ENCODE peak calls at places on chromosomes 11 and 22, in six cellular contexts. P is HCT116, F is body of pancreas, Y is lower lobe of right lung, M is stomach, C is heart right ventricle. X is an unnamed sample.

GRCh38 chr11:22432331-22433065 is 94.3 kb downstream of the SLC17A6 start:
- DNase-seq in P (no peak), F (peak; percentile 48), Y (no peak), M (no peak), C (peak; percentile 64), X (no peak)

GRCh38 chr11:117195208-117195607 is 4.0 kb upstream of the TAGLN start:
- DNase-seq in P (no peak), F (peak; percentile 51), Y (peak; percentile 43), M (no peak), C (no peak), X (no peak)

GRCh38 chr11:8356731-8357504 is 93.2 kb upstream of the LMO1 start:
- DNase-seq in P (no peak), F (no peak), Y (no peak), M (no peak), C (no peak), X (peak; percentile 64)

GRCh38 chr11:15906481-15907035 is 449.8 kb downstream of the SOX6 start:
- DNase-seq in P (no peak), F (no peak), Y (no peak), M (no peak), C (no peak), X (peak; percentile 31)

GRCh38 chr22:46245515-46245914 is 4.6 kb downstream of the CDPF1 start:
- DNase-seq in P (no peak), F (no peak), Y (no peak), M (no peak), C (peak; percentile 85), X (no peak)

GRCh38 chr22:50216161-50216683 is 15.4 kb downstream of the SELENOO start:
- DNase-seq in P (no peak), F (no peak), Y (peak; percentile 36), M (no peak), C (no peak), X (no peak)

GRCh38 chr11:9250139-9250582 is 15.0 kb downstream of the DENND5A start:
- DNase-seq in P (no peak), F (no peak), Y (no peak), M (no peak), C (no peak), X (no peak)

GRCh38 chr11:12773591-12773990 is 99.4 kb downstream of the TEAD1 start:
- DNase-seq in P (no peak), F (no peak), Y (no peak), M (no peak), C (no peak), X (no peak)

GRCh38 chr22:44479662-44480061 is 18.4 kb downstream of the RTL6 start:
- DNase-seq in P (no peak), F (no peak), Y (no peak), M (no peak), C (no peak), X (no peak)

GRCh38 chr11:116276051-116277044 is 496.4 kb downstream of the BUD13 start:
- DNase-seq in P (peak; percentile 72), F (peak; percentile 82), Y (peak; percentile 86), M (peak; percentile 82), C (peak; percentile 70), X (peak; percentile 91)

GRCh38 chr11:126246636-126247035 is 22.1 kb downstream of the SRPRA start:
- DNase-seq in P (no peak), F (no peak), Y (no peak), M (no peak), C (no peak), X (no peak)

GRCh38 chr11:123681007-123681406 is 26.6 kb upstream of the SCN3B start:
- DNase-seq in P (no peak), F (no peak), Y (no peak), M (no peak), C (no peak), X (no peak)

GRCh38 chr11:2804189-2804588 is 81.4 kb downstream of the CDKN1C start:
- DNase-seq in P (no peak), F (peak; percentile 5), Y (peak; percentile 27), M (no peak), C (no peak), X (peak; percentile 55)

GRCh38 chr22:21939392-21940319 is 13.0 kb downstream of the PPM1F start:
- DNase-seq in P (no peak), F (no peak), Y (no peak), M (no peak), C (peak; percentile 48), X (no peak)

GRCh38 chr22:49197500-49197899 is 630.2 kb downstream of the BRD1 start:
- DNase-seq in P (no peak), F (no peak), Y (no peak), M (no peak), C (no peak), X (peak; percentile 43)

GRCh38 chr11:80388536-80388935 is 947.7 kb upstream of the TENM4 start:
- DNase-seq in P (no peak), F (no peak), Y (no peak), M (no peak), C (no peak), X (no peak)

GRCh38 chr11:10456519-10456918 is 1.5 kb downstream of the AMPD3 start:
- DNase-seq in P (no peak), F (no peak), Y (no peak), M (no peak), C (no peak), X (no peak)

GRCh38 chr11:11347583-11347982 is 5.5 kb downstream of the CSNK2A3 start:
- DNase-seq in P (no peak), F (no peak), Y (no peak), M (no peak), C (peak; percentile 44), X (no peak)

GRCh38 chr11:94938399-94939055 is 34.8 kb downstream of the CWC15 start:
- DNase-seq in P (no peak), F (peak; percentile 33), Y (peak; percentile 57), M (no peak), C (peak; percentile 81), X (no peak)

GRCh38 chr11:12157241-12157661 is 46.9 kb downstream of the MICAL2 start:
- DNase-seq in P (no peak), F (no peak), Y (no peak), M (no peak), C (no peak), X (no peak)

GRCh38 chr11:59152312-59152967 is 9.8 kb downstream of the FAM111A start:
- DNase-seq in P (no peak), F (no peak), Y (no peak), M (no peak), C (no peak), X (no peak)
- H3K27ac ChIP-seq in P (no peak overlapping the region), F (no peak overlapping the region), Y (no peak overlapping the region), M (no peak overlapping the region), C (no peak overlapping the region), X (no peak overlapping the region)

GRCh38 chr22:42584364-42584940 is 30.2 kb downstream of the POLDIP3 start:
- DNase-seq in P (no peak), F (no peak), Y (no peak), M (no peak), C (no peak), X (no peak)
- TF ChIP-seq CTCF in P (no peak), F (no peak), Y (no peak), M (no peak), C (no peak), X (no peak)

DNA sequence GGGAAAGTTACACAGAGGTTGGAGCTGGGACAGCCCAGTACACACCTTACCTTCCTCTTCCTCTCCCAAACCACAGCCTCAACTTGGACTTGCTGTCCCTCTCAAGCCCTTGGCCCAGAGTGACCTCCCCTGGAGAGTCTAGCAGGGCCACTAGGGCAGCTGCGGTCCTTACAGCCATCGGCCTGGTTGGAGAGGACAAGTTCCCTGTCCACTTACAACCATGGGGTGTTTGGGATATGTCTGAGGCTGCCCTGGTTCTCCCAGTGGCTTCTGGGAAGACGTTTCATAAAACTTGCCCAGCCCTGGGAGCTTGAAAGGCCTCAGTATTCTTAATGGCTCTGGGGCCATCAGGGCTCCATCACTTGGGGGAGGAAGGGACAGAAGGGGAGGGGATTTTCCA is 13.1 kb upstream of the DGKZ start:
- DNase-seq in P (no peak), F (no peak), Y (no peak), M (no peak), C (no peak), X (no peak)
- H3K27me3 ChIP-seq in P (no peaks in the 10 kb centered on the region), F (no peaks in the 10 kb centered on the region), Y (peaks cover 41% of the 10 kb centered on the region), M (no peaks in the 10 kb centered on the region), C (peaks cover 5% of the 10 kb centered on the region), X (peaks cover 32% of the 10 kb centered on the region)

GRCh38 chr11:6614446-6614845 is 2.4 kb upstream of the TAF10 start:
- DNase-seq in P (no peak), F (no peak), Y (no peak), M (no peak), C (no peak), X (no peak)

GRCh38 chr11:6613496-6613895 is 1.5 kb upstream of the TAF10 start:
- DNase-seq in P (no peak), F (no peak), Y (no peak), M (no peak), C (no peak), X (no peak)

GRCh38 chr11:6615882-6616585 is 3.2 kb downstream of the TPP1 start:
- DNase-seq in P (no peak), F (no peak), Y (no peak), M (no peak), C (no peak), X (no peak)

GRCh38 chr11:6616596-6617250 is 2.5 kb downstream of the TPP1 start:
- DNase-seq in P (no peak), F (no peak), Y (no peak), M (no peak), C (no peak), X (no peak)

GRCh38 chr11:6615046-6615445 is 3.0 kb upstream of the TAF10 start:
- DNase-seq in P (no peak), F (no peak), Y (no peak), M (no peak), C (no peak), X (no peak)
- H3K27ac ChIP-seq in P (no peak overlapping the region), F (no peak overlapping the region), Y (no peak overlapping the region), M (no peak overlapping the region), C (no peak overlapping the region), X (no peak overlapping the region)